ENCODE peak calls at places on chromosomes 3 and 15, in five cellular contexts. R, U, J, L and H are unnamed samples.

GRCh38 chr15:92570391-92570790 is 85.2 kb downstream of the FAM174B start:
- DNase-seq in U (no peak), J (no peak), R (no peak), L (no peak), H (no peak)

GRCh38 chr15:60831540-60831939 is 352.6 kb upstream of the ICE2 start:
- DNase-seq in L (no peak), R (no peak), U (no peak), J (no peak), H (no peak)

GRCh38 chr15:71547066-71547465 is 263.3 kb upstream of the NR2E3 start:
- DNase-seq in R (no peak), L (no peak), U (no peak), J (no peak), H (no peak)

GRCh38 chr3:181730934-181731333 is 19.2 kb downstream of the SOX2 start:
- DNase-seq in J (no peak), R (no peak), L (no peak), U (no peak), H (no peak)

GRCh38 chr3:133301194-133301593 is 98.7 kb upstream of the BFSP2 start:
- DNase-seq in L (no peak), J (no peak), U (no peak), R (no peak), H (no peak)

GRCh38 chr3:150544040-150544439 is 2.3 kb downstream of the SERP1 start:
- DNase-seq in J (no peak), U (no peak), L (no peak), R (no peak), H (no peak)

GRCh38 chr15:71709808-71710418 is 100.4 kb upstream of the NR2E3 start:
- DNase-seq in J (no peak), L (no peak), R (no peak), U (no peak), H (no peak)

GRCh38 chr3:178436773-178437172 is 99.5 kb upstream of the KCNMB2 start:
- DNase-seq in U (no peak), R (no peak), J (peak; percentile 25), L (no peak), H (peak; percentile 55)

GRCh38 chr15:82134426-82134825 is 88.6 kb upstream of the MEX3B start:
- DNase-seq in U (no peak), R (no peak), L (no peak), J (no peak), H (no peak)

GRCh38 chr3:82157952-82158351 is 396.5 kb upstream of the GBE1 start:
- DNase-seq in R (no peak), L (no peak), J (no peak), U (no peak), H (no peak)

GRCh38 chr3:41893977-41894376 is 67.9 kb downstream of the ULK4 start:
- DNase-seq in L (no peak), R (peak; percentile 30), J (peak; percentile 37), U (no peak), H (peak; percentile 55)

GRCh38 chr3:160003520-160004128 is 15.0 kb downstream of the IL12A start:
- DNase-seq in U (no peak), R (peak; percentile 51), L (no peak), J (peak; percentile 22), H (peak; percentile 57)

GRCh38 chr3:144244662-144245061 is 273.0 kb downstream of the DIPK2A start:
- DNase-seq in R (no peak), L (no peak), U (no peak), J (no peak), H (no peak)

GRCh38 chr3:13506680-13507079 is 26.6 kb downstream of the HDAC11 start:
- DNase-seq in R (no peak), U (no peak), L (no peak), J (no peak), H (peak; percentile 53)

GRCh38 chr3:162295323-162295983 is 798.8 kb downstream of the OTOL1 start:
- DNase-seq in J (no peak), R (no peak), L (no peak), U (no peak), H (no peak)
- TF ChIP-seq EP300 in J (no peak), R (no peak), L (no peak), U (no peak), H (no peak)

GRCh38 chr3:124033360-124034015 is 41.6 kb upstream of the ROPN1 start:
- DNase-seq in R (no peak), L (no peak), J (no peak), U (no peak), H (no peak)

GRCh38 chr3:124032351-124032880 is 40.5 kb upstream of the ROPN1 start:
- DNase-seq in U (no peak), L (no peak), J (peak; percentile 16), R (no peak), H (peak; percentile 73)

GRCh38 chr3:124034809-124035152 is 42.9 kb upstream of the ROPN1 start:
- DNase-seq in L (no peak), J (no peak), U (no peak), R (no peak), H (no peak)

GRCh38 chr3:124034016-124034808 is 42.3 kb upstream of the ROPN1 start:
- DNase-seq in R (no peak), U (no peak), J (peak; percentile 12), L (no peak), H (peak; percentile 79)

DNA sequence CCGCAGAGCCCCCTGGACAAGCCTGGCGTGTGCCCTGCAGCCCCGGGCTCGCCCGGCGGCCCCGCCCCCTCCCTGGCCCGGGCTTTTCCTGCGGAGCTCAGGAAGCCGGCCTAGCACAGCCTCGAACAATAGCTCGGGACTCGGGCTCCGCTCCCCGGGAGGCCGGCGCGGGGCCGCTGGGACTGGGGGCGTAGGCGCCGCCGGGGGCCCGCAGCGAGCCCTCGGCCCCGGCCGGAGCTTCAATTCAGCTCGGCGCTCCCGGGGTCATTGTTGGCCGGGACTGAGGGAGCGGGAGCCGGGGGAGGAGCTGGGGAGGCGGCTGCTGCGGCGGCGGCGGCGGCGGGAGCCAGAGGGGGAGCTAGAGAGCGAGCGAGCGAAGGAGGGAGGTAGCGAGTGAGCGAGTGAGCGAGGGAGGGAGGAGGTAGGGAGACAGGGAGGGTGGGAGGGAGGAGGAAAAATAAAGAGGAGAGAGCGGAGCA is 41.0 kb upstream of the ROPN1 start:
- DNase-seq in R (peak; percentile 51), J (peak; percentile 85), L (peak; percentile 44), U (no peak), H (peak; percentile 97)
- H2AFZ ChIP-seq in R (no peak overlapping the region), J (peak overlapping the region; percentile 70), L (peak overlapping the region; percentile 27), U (no peak overlapping the region), H (peak overlapping the region; percentile 98)

GRCh38 chr15:45200001-45200798 is 12.4 kb upstream of the SHF start:
- DNase-seq in R (peak; percentile 95), J (peak; percentile 75), U (peak; percentile 97), L (peak; percentile 89), H (peak; percentile 70)
- TF ChIP-seq EP300 in R (peak; percentile 10), J (peak; percentile 71), U (peak; percentile 70), L (no peak), H (peak; percentile 24)

GRCh38 chr15:66796343-66796742 is 94.3 kb downstream of the SMAD6 start:
- DNase-seq in U (no peak), J (no peak), R (no peak), L (no peak), H (no peak)

GRCh38 chr15:66797921-66798320 is 95.9 kb downstream of the SMAD6 start:
- DNase-seq in J (no peak), L (no peak), R (no peak), U (no peak), H (no peak)

GRCh38 chr15:66799242-66799641 is 97.2 kb downstream of the SMAD6 start:
- DNase-seq in R (no peak), J (no peak), U (no peak), L (no peak), H (no peak)

GRCh38 chr15:66800584-66801235 is 98.7 kb downstream of the SMAD6 start:
- DNase-seq in R (no peak), J (no peak), U (no peak), L (no peak), H (no peak)

DNA sequence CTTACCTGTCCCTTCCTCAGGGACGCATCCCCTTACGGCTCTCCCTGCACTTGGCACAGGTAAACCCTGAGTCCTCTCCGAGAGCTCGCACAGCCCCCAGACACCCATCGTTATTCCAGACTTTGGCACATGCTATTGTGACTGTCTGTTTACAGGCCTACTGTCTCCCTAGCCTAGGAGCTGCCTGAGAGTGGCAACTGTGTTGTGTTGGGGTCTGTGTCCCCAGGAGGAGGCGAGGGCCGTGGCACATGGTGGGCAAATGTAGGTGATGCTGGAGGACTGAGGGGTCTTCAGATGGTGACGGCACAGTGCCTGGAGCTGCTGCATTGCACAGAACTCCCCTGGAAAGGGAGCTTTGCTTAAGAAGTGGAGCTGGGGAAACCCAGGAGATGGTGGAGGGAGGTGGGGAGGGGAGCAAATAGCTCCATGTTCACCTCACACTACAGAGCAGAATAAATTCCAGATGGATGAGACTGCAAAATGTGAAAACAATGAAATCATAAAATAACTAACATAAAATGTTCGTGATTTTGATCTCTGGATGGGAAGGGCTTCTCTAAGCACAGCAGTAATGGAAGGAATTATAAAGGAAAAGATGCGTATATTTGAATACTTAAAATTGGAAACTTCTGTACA is 96.5 kb downstream of the SMAD6 start:
- DNase-seq in U (no peak), J (no peak), R (no peak), L (no peak), H (no peak)
- H2AFZ ChIP-seq in U (no peak overlapping the region), J (peak overlapping the region; percentile 34), R (no peak overlapping the region), L (peak overlapping the region; percentile 51), H (peak overlapping the region; percentile 7)

DNA sequence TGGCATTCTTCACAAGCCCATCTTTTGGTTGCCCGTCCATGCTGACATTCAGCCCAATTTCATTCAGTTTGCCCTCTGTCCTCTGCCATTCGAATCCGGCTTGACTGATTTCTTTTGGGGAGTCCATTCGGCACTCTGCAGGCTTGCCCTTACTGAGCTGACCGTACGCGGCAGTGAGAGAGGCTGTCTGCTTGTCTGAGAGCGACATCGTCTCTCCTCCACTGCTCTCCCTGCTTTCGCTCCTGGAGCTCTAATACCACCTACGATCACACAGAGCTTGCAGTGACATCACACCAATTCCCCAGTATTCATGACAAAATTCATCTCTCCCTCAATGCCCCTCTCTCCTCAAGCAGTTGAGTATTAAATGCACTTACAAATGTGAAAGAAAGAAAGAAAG is 89.3 kb downstream of the DHX30 start:
- DNase-seq in R (no peak), L (no peak), U (no peak), J (no peak), H (no peak)
- TF ChIP-seq EP300 in R (no peak), L (no peak), U (no peak), J (no peak), H (no peak)

DNA sequence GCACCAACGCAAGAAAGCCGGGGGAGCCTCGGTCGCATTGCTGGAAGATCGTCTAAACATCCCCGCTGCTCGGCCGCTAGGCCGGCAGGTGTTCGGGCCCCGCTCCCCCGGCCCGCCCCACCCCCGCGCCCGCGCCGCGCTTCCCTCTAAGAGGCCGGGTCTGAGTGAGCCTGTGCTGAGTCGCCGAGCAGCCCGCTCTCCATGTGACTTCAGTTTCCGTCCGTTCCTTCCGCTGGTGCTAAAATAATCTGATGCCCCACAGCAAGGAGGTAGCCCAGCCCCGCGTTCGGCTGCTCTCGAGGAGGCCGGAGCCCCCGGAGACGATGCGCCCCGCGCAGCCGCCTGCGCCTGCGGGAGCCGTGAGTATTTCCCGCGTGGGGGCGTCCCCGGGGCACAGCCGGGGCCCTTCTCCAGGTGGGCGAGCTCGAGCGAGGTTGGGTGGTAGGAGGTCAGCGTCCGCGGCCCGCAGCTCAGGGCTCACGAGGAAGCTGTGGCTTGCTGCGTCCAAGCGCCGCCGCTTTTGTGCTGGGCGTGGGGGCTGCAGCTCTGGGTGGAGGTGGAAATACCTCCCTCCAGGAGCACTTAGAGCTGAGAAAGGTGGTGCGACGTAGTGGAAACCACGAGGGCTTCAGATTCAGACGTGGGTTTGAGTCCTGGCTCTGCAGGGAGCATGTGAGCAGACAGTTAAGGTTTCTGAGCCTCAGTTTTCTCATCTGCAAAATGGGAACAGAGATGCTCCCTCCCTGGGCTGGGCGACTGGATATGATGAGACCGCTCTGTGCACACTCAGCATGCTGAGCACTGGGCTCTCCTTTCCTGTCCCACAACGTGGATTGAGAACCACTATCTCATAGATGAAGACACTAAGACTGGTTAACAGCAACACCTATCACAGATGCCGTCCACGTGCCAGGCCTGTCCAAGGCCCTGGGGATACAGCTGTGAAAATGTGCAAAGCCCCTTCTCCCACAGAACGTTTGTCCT is at the start of gene NRROS:
- DNase-seq in J (peak; percentile 80), R (no peak), U (no peak), L (peak; percentile 41), H (peak; percentile 72)
- H2AFZ ChIP-seq in J (peak within 1 kb of the TSS; percentile 96), R (no peak within 1 kb of the TSS), U (peak within 1 kb of the TSS; percentile 89), L (peak within 1 kb of the TSS; percentile 65), H (peak within 1 kb of the TSS; percentile 63)